ENCODE peak calls at places on chromosomes 3 and 15, in four cellular contexts. One of them, this sample, is unnamed.
A peak's percentile ranks its signal among the peaks of the same experiment; 100 is the strongest.

GRCh38 chr15:43330780-43331086 is 360 bp upstream of the LCMT2 start:
- DNase-seq in GM23338: no peak
- DNase-seq in spleen: no peak
- DNase-seq in esophagus muscularis mucosa: no peak
- DNase-seq in this sample: no peak

GRCh38 chr3:156750191-156750873 is 75.8 kb upstream of the LEKR1 start:
- DNase-seq in GM23338: no peak
- DNase-seq in esophagus muscularis mucosa: no peak
- DNase-seq in spleen: no peak
- DNase-seq in this sample: no peak

GRCh38 chr3:170830580-170830979 is 39.4 kb downstream of the RPL22L1 start:
- DNase-seq in esophagus muscularis mucosa: no peak
- DNase-seq in spleen: no peak
- DNase-seq in GM23338: no peak
- DNase-seq in this sample: no peak

GRCh38 chr3:5809811-5810210 is 622.3 kb downstream of the EDEM1 start:
- DNase-seq in spleen: no peak
- DNase-seq in esophagus muscularis mucosa: no peak
- DNase-seq in GM23338: no peak
- DNase-seq in this sample: no peak

GRCh38 chr3:62529230-62529629 is 155.9 kb upstream of the FEZF2 start:
- DNase-seq in esophagus muscularis mucosa: no peak
- DNase-seq in GM23338: peak; percentile 88
- DNase-seq in spleen: no peak
- DNase-seq in this sample: peak; percentile 52

GRCh38 chr3:71585126-71585525 is 1.6 kb upstream of the FOXP1 start:
- DNase-seq in GM23338: no peak
- DNase-seq in esophagus muscularis mucosa: peak; percentile 77
- DNase-seq in spleen: no peak
- DNase-seq in this sample: no peak

GRCh38 chr15:93362821-93363220 is 273.8 kb upstream of the RGMA start:
- DNase-seq in esophagus muscularis mucosa: no peak
- DNase-seq in GM23338: peak; percentile 76
- DNase-seq in spleen: no peak
- DNase-seq in this sample: no peak

GRCh38 chr3:133113526-133113925 is 75.3 kb downstream of the TMEM108 start:
- DNase-seq in spleen: no peak
- DNase-seq in esophagus muscularis mucosa: no peak
- DNase-seq in GM23338: no peak
- DNase-seq in this sample: no peak

GRCh38 chr3:46386206-46386605 is 15.5 kb downstream of the CCR5 start:
- DNase-seq in spleen: no peak
- DNase-seq in GM23338: no peak
- DNase-seq in esophagus muscularis mucosa: no peak
- DNase-seq in this sample: no peak

GRCh38 chr3:89488800-89489580 is 381.6 kb downstream of the EPHA3 start:
- DNase-seq in spleen: no peak
- DNase-seq in esophagus muscularis mucosa: no peak
- DNase-seq in GM23338: no peak
- DNase-seq in this sample: no peak

GRCh38 chr15:25670025-25670554 is 193.0 kb downstream of the ATP10A start:
- DNase-seq in GM23338: peak; percentile 91
- DNase-seq in spleen: no peak
- DNase-seq in esophagus muscularis mucosa: no peak
- DNase-seq in this sample: no peak
- TF ChIP-seq POLR2AphosphoS5 in GM23338: no peak
- TF ChIP-seq POLR2AphosphoS5 in spleen: no peak
- TF ChIP-seq POLR2AphosphoS5 in esophagus muscularis mucosa: peak; percentile 88
- TF ChIP-seq POLR2AphosphoS5 in this sample: no peak

GRCh38 chr15:75646112-75646943 is 1.4 kb upstream of the SNX33 start:
- DNase-seq in esophagus muscularis mucosa: no peak
- DNase-seq in GM23338: no peak
- DNase-seq in spleen: no peak
- DNase-seq in this sample: no peak
- H3K4me3 ChIP-seq in esophagus muscularis mucosa: peak overlapping the region; percentile 71
- H3K4me3 ChIP-seq in GM23338: peak overlapping the region; percentile 96
- H3K4me3 ChIP-seq in spleen: peak overlapping the region; percentile 73
- H3K4me3 ChIP-seq in this sample: peak overlapping the region; percentile 90

GRCh38 chr15:63501256-63502089 is 2.9 kb upstream of the USP3 start:
- DNase-seq in esophagus muscularis mucosa: no peak
- DNase-seq in spleen: peak; percentile 90
- DNase-seq in GM23338: peak; percentile 62
- DNase-seq in this sample: peak; percentile 75
- TF ChIP-seq POLR2AphosphoS5 in esophagus muscularis mucosa: peak; percentile 79
- TF ChIP-seq POLR2AphosphoS5 in spleen: peak; percentile 58
- TF ChIP-seq POLR2AphosphoS5 in GM23338: no peak
- TF ChIP-seq POLR2AphosphoS5 in this sample: no peak

DNA sequence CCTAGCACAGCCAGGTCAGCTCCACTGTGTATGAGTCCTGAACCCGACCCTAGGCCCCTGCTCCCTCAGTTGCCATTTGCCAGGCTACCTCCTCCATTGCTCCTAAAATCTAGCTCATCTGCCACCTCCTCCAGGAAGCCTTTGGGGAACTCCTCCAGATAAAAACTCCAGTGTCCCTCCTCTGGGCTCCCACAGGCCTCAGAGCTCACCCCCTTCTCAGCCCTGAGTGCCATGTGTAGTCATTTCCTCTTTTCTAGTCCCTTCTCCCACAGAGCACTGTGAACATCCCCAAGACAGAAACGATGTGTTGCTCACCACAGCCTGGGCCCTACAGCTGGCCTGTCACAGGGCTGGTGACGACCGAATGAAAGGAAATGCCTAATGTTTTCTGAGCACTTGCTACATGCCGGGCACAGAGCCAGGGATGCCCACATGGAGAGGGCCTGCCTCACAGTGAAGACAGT is 61.0 kb downstream of the IQSEC1 start:
- DNase-seq in esophagus muscularis mucosa: no peak
- DNase-seq in GM23338: no peak
- DNase-seq in spleen: peak; percentile 94
- DNase-seq in this sample: peak; percentile 56
- H3K4me3 ChIP-seq in esophagus muscularis mucosa: no peak overlapping the region
- H3K4me3 ChIP-seq in GM23338: no peak overlapping the region
- H3K4me3 ChIP-seq in spleen: no peak overlapping the region
- H3K4me3 ChIP-seq in this sample: no peak overlapping the region

This sample was measured in breast epithelium.